ENCODE peak calls at places on chromosome 10, in seven cellular contexts. B is stimulated activated CD8-positive, alpha-beta memory T cell treated with anti-CD3 and anti-CD28 coated beads, Interleukin-2, amount 100 ng/mL, for 48 hours; G is activated T-cell treated with anti-CD3 and anti-CD28 coated beads, Interleukin-2, amount 50 U/mL, for 72 hours; F is right lobe of liver; I is activated CD4-positive, alpha-beta T cell treated with anti-CD3 and anti-CD28 coated beads, Interleukin-2, amount 50 U/mL, for 1 hour; A is AG08396; H is type B pancreatic cell. V is an unnamed sample.

GRCh38 chr10:125113661-125114388 is 46.5 kb downstream of the CTBP2 start:
- DNase-seq in G (no peak), B (no peak), A (peak), F (no peak), I (no peak), H (no peak), V (no peak)

GRCh38 chr10:87646920-87647319 is 12.8 kb upstream of the PAPSS2 start:
- DNase-seq in I (no peak), A (no peak), B (no peak), F (no peak), H (no peak), G (peak), V (no peak)

GRCh38 chr10:1736180-1736971 is 949 bp downstream of the ADARB2 start:
- DNase-seq in A (no peak), H (no peak), F (no peak), I (no peak), G (no peak), B (no peak), V (peak)

GRCh38 chr10:53107711-53108110 is 335.1 kb upstream of the MBL2 start:
- DNase-seq in F (no peak), B (no peak), G (no peak), A (no peak), H (no peak), I (no peak), V (no peak)

GRCh38 chr10:14670551-14671240 is 104.0 kb downstream of the FAM107B start:
- DNase-seq in I (no peak), G (no peak), A (peak), H (no peak), F (no peak), B (no peak), V (no peak)

GRCh38 chr10:106502651-106503050 is 661.9 kb downstream of the SORCS1 start:
- DNase-seq in F (no peak), B (no peak), H (no peak), G (no peak), I (no peak), A (no peak), V (no peak)

GRCh38 chr10:109926141-109926745 is 2.9 kb upstream of the XPNPEP1 start:
- DNase-seq in B (no peak), F (no peak), H (no peak), I (no peak), G (no peak), A (no peak), V (no peak)

GRCh38 chr10:91115618-91116390 is 104.7 kb upstream of the PCGF5 start:
- DNase-seq in I (no peak), G (no peak), F (no peak), H (no peak), B (no peak), A (no peak), V (no peak)

GRCh38 chr10:69963178-69963834 is 89.3 kb upstream of the MACROH2A2 start:
- DNase-seq in F (no peak), G (no peak), I (no peak), A (peak), B (no peak), H (peak), V (peak)

GRCh38 chr10:132880148-132880981 is 62.0 kb downstream of the CFAP46 start:
- DNase-seq in F (peak), B (no peak), A (no peak), G (no peak), H (peak), I (no peak), V (peak)

GRCh38 chr10:123390332-123390731 is 236.1 kb downstream of the BUB3 start:
- DNase-seq in A (no peak), I (no peak), H (no peak), G (no peak), F (no peak), B (no peak), V (peak)

GRCh38 chr10:9579110-9579705 is 1438.5 kb upstream of the CELF2 start:
- DNase-seq in F (no peak), A (no peak), H (no peak), B (no peak), G (no peak), I (no peak), V (no peak)

GRCh38 chr10:125482637-125483036 is 200.3 kb downstream of the TEX36 start:
- DNase-seq in A (no peak), H (no peak), G (no peak), F (no peak), B (no peak), I (no peak), V (peak)

GRCh38 chr10:5252177-5253037 is 55.8 kb downstream of the AKR1C4 start:
- DNase-seq in H (no peak), A (no peak), G (no peak), F (no peak), I (no peak), B (no peak), V (peak)

GRCh38 chr10:117550599-117551321 is 8.2 kb downstream of the EMX2 start:
- DNase-seq in I (no peak), B (no peak), F (no peak), G (no peak), H (no peak), A (no peak), V (no peak)

GRCh38 chr10:103660364-103661197 is 167.1 kb downstream of the NEURL1 start:
- DNase-seq in F (no peak), H (no peak), B (no peak), I (no peak), G (peak), A (peak), V (no peak)

GRCh38 chr10:113386005-113386404 is 166.8 kb upstream of the HABP2 start:
- DNase-seq in A (peak), H (no peak), I (no peak), B (no peak), G (no peak), F (no peak), V (no peak)

GRCh38 chr10:4990217-4990616 is 13.4 kb downstream of the AKR1C2 start:
- DNase-seq in B (no peak), H (no peak), A (no peak), F (no peak), G (no peak), I (no peak), V (no peak)

GRCh38 chr10:69061305-69062161 is 26.4 kb upstream of the SRGN start:
- DNase-seq in A (peak), H (no peak), B (no peak), G (peak), I (peak), F (peak), V (no peak)

GRCh38 chr10:74888947-74889661 is 62.7 kb downstream of the KAT6B start:
- DNase-seq in B (no peak), A (no peak), H (no peak), I (no peak), F (peak), G (no peak), V (peak)

GRCh38 chr10:31962826-31963597 is 34.4 kb upstream of the ARHGAP12 start:
- DNase-seq in A (no peak), G (no peak), H (no peak), F (no peak), I (no peak), B (no peak), V (no peak)

GRCh38 chr10:77881636-77882035 is 44.9 kb downstream of the DLG5 start:
- DNase-seq in F (no peak), I (no peak), H (no peak), G (no peak), B (no peak), A (no peak), V (no peak)